ENCODE peak calls at places on chromosomes 16 and 17, in four cellular contexts. One of them, this sample, is unnamed.

GRCh38 chr17:40284085-40284713 is 3.5 kb upstream of the CDC6 start:
- DNase-seq in HCT116: peak
- DNase-seq in SK-N-SH: no peak
- DNase-seq in H1: no peak
- DNase-seq in this sample: no peak

GRCh38 chr16:27378871-27379580 is 22.9 kb upstream of the IL21R start:
- DNase-seq in H1: no peak
- DNase-seq in SK-N-SH: no peak
- DNase-seq in HCT116: no peak
- DNase-seq in this sample: no peak

GRCh38 chr16:64715624-64716023 is 406.2 kb downstream of the CDH11 start:
- DNase-seq in HCT116: no peak
- DNase-seq in SK-N-SH: no peak
- DNase-seq in H1: no peak
- DNase-seq in this sample: no peak

GRCh38 chr17:78746263-78746948 is 35.7 kb downstream of the CYTH1 start:
- DNase-seq in HCT116: no peak
- DNase-seq in SK-N-SH: no peak
- DNase-seq in H1: no peak
- DNase-seq in this sample: no peak

GRCh38 chr17:1491406-1492248 is 859 bp downstream of the MYO1C start:
- DNase-seq in SK-N-SH: peak
- DNase-seq in H1: peak
- DNase-seq in HCT116: no peak
- DNase-seq in this sample: peak

GRCh38 chr16:57829969-57830360 is 27.7 kb upstream of the KIFC3 start:
- DNase-seq in SK-N-SH: no peak
- DNase-seq in H1: no peak
- DNase-seq in HCT116: no peak
- DNase-seq in this sample: no peak

GRCh38 chr17:76451480-76451879 is 1.5 kb downstream of the UBE2O start:
- DNase-seq in SK-N-SH: no peak
- DNase-seq in H1: no peak
- DNase-seq in HCT116: no peak
- DNase-seq in this sample: no peak

GRCh38 chr16:31513126-31513525 is 4.9 kb upstream of the RUSF1 start:
- DNase-seq in H1: no peak
- DNase-seq in HCT116: no peak
- DNase-seq in SK-N-SH: no peak
- DNase-seq in this sample: no peak

GRCh38 chr17:36002631-36003030 is 1.3 kb upstream of the CCL15 start:
- DNase-seq in HCT116: no peak
- DNase-seq in SK-N-SH: no peak
- DNase-seq in H1: no peak
- DNase-seq in this sample: no peak

GRCh38 chr17:12545877-12546513 is 119.7 kb upstream of the MYOCD start:
- DNase-seq in H1: peak
- DNase-seq in HCT116: peak
- DNase-seq in SK-N-SH: peak
- DNase-seq in this sample: peak

GRCh38 chr17:44543213-44543904 is 13.9 kb upstream of the FZD2 start:
- DNase-seq in SK-N-SH: no peak
- DNase-seq in H1: peak
- DNase-seq in HCT116: no peak
- DNase-seq in this sample: peak

GRCh38 chr16:81292936-81293335 is 21.8 kb upstream of the GAN start:
- DNase-seq in HCT116: no peak
- DNase-seq in H1: no peak
- DNase-seq in SK-N-SH: no peak
- DNase-seq in this sample: no peak

GRCh38 chr16:65773319-65773874 is 593.1 kb upstream of the CDH5 start:
- DNase-seq in SK-N-SH: no peak
- DNase-seq in H1: peak
- DNase-seq in HCT116: no peak
- DNase-seq in this sample: peak

GRCh38 chr17:1638624-1639300 is 6.8 kb downstream of the SCARF1 start:
- DNase-seq in HCT116: no peak
- DNase-seq in H1: no peak
- DNase-seq in SK-N-SH: peak
- DNase-seq in this sample: no peak

GRCh38 chr17:38912221-38912813 is 13.1 kb upstream of the LASP1NB start:
- DNase-seq in H1: no peak
- DNase-seq in HCT116: no peak
- DNase-seq in SK-N-SH: peak
- DNase-seq in this sample: no peak

GRCh38 chr17:39527220-39527813 is 66.0 kb downstream of the CDK12 start:
- DNase-seq in H1: no peak
- DNase-seq in SK-N-SH: no peak
- DNase-seq in HCT116: peak
- DNase-seq in this sample: peak

GRCh38 chr16:85761866-85762265 is 11.0 kb upstream of the C16orf74 start:
- DNase-seq in SK-N-SH: no peak
- DNase-seq in H1: no peak
- DNase-seq in HCT116: no peak
- DNase-seq in this sample: no peak

GRCh38 chr16:51084074-51084928 is 66.8 kb downstream of the SALL1 start:
- DNase-seq in HCT116: no peak
- DNase-seq in H1: no peak
- DNase-seq in SK-N-SH: no peak
- DNase-seq in this sample: no peak
- TF ChIP-seq JUND in HCT116: no peak
- TF ChIP-seq JUND in H1: no peak
- TF ChIP-seq JUND in SK-N-SH: no peak
- TF ChIP-seq JUND in this sample: no peak

GRCh38 chr16:49532243-49532870 is 158.8 kb downstream of the C16orf78 start:
- DNase-seq in HCT116: no peak
- DNase-seq in SK-N-SH: no peak
- DNase-seq in H1: no peak
- DNase-seq in this sample: no peak
- TF ChIP-seq JUND in HCT116: no peak
- TF ChIP-seq JUND in SK-N-SH: no peak
- TF ChIP-seq JUND in H1: no peak
- TF ChIP-seq JUND in this sample: no peak

GRCh38 chr17:56653877-56654276 is 60.4 kb downstream of the NOG start:
- DNase-seq in SK-N-SH: peak
- DNase-seq in HCT116: peak
- DNase-seq in H1: no peak
- DNase-seq in this sample: peak
- TF ChIP-seq JUND in SK-N-SH: no peak
- TF ChIP-seq JUND in HCT116: no peak
- TF ChIP-seq JUND in H1: no peak
- TF ChIP-seq JUND in this sample: no peak

GRCh38 chr17:28554565-28554964 is 2.1 kb upstream of the UNC119 start:
- DNase-seq in SK-N-SH: no peak
- DNase-seq in H1: no peak
- DNase-seq in HCT116: no peak
- DNase-seq in this sample: no peak

GRCh38 chr17:28552201-28552999 is at the start of gene UNC119:
- DNase-seq in HCT116: no peak
- DNase-seq in H1: peak
- DNase-seq in SK-N-SH: peak
- DNase-seq in this sample: peak

GRCh38 chr17:28551421-28552186 is 820 bp downstream of the UNC119 start:
- DNase-seq in SK-N-SH: no peak
- DNase-seq in HCT116: no peak
- DNase-seq in H1: no peak
- DNase-seq in this sample: no peak

GRCh38 chr17:28555022-28555421 is 2.6 kb upstream of the UNC119 start:
- DNase-seq in H1: no peak
- DNase-seq in SK-N-SH: no peak
- DNase-seq in HCT116: no peak
- DNase-seq in this sample: no peak

GRCh38 chr17:28553000-28553505 is 629 bp upstream of the UNC119 start:
- DNase-seq in HCT116: no peak
- DNase-seq in H1: no peak
- DNase-seq in SK-N-SH: no peak
- DNase-seq in this sample: no peak
- TF ChIP-seq JUND in HCT116: no peak
- TF ChIP-seq JUND in H1: no peak
- TF ChIP-seq JUND in SK-N-SH: no peak
- TF ChIP-seq JUND in this sample: no peak

DNA sequence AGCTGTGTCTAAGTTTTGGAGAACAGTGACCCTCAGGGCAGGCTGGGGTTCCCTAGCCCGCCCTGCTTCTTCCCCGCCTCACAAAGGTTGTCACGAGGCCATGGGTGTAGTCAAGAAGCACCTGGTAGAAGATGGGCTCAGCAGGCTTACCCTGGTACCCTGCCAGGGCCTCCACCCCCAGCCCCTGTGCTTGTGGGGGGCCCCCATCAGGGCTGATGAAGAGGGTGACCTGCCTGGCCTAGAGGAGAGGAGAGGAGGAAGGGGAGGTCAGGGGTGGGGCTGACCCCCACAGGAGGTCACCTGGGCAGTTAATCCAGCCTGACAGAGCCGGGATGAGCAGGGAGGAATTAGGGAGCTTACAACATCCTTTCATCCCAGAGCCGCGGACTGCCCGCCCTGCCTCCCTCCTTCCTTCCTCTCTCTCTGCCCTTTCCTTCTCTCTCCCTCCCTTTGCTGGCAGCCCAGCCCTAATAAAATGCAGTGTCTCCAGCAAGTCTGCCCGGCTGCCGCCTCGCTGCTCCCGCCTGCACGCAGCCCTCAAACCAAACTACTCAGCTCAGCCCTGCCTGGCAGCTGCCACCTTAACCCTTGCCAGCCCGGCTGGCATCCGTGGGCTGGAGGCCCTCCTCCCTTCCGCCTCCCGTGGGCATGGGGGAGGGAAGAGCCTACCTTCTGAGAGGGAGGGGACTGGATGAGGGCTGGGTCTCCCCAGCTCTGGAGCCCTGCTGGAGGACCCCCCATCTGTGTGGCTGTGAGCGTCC is 7.2 kb downstream of the DLX3 start:
- DNase-seq in HCT116: no peak
- DNase-seq in H1: peak
- DNase-seq in SK-N-SH: peak
- DNase-seq in this sample: peak
- TF ChIP-seq JUND in HCT116: no peak
- TF ChIP-seq JUND in H1: no peak
- TF ChIP-seq JUND in SK-N-SH: no peak
- TF ChIP-seq JUND in this sample: no peak

DNA sequence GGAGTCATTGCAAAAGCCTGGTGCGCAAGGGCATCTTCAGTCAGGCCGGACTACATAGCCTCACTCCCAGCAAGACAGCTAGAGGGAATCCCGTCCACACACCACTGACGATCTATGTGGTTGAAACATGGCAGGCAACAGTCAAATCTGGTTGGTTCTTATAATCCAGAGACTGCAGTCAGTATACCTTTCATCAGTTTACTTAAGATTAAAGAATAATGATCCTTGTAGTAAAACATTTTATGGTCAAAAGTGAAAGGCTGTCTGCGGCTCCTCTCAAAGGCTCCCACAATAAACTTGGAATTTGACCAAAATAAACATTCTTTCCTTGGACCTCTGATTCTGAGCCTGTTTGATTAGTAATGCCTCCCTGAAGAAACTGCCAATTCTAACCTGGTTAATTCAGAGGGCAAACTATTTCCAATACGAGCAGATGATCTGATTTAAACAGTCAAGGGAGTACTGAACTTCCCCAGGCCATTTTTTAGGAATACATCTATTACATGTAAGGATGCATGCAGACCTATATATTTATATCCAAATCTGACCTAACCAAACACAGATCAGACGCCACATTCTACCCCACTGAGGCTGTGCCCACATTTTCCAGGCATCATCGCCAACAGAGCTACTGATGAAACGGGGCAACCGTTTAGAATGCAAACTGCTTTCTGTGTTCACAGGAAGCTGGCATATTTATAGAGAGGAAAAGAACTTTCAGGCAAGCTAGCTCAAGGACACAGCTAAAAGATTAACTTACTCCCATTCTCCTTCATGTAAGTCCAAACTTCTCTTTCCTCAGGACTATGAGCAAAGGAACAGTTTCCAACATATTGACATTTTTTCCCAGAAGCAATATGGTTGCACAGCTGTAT is 15.3 kb upstream of the TXNDC11 start:
- DNase-seq in H1: peak
- DNase-seq in SK-N-SH: no peak
- DNase-seq in HCT116: no peak
- DNase-seq in this sample: peak
- TF ChIP-seq JUND in H1: no peak
- TF ChIP-seq JUND in SK-N-SH: no peak
- TF ChIP-seq JUND in HCT116: no peak
- TF ChIP-seq JUND in this sample: no peak

GRCh38 chr17:27343294-27343693 is 49.4 kb downstream of the WSB1 start:
- DNase-seq in H1: no peak
- DNase-seq in HCT116: no peak
- DNase-seq in SK-N-SH: no peak
- DNase-seq in this sample: no peak

GRCh38 chr17:27346228-27346899 is 52.5 kb downstream of the WSB1 start:
- DNase-seq in H1: no peak
- DNase-seq in HCT116: no peak
- DNase-seq in SK-N-SH: no peak
- DNase-seq in this sample: no peak

GRCh38 chr17:27345141-27345904 is 51.4 kb downstream of the WSB1 start:
- DNase-seq in SK-N-SH: no peak
- DNase-seq in H1: peak
- DNase-seq in HCT116: no peak
- DNase-seq in this sample: no peak

GRCh38 chr17:27342059-27342458 is 48.1 kb downstream of the WSB1 start:
- DNase-seq in H1: no peak
- DNase-seq in SK-N-SH: no peak
- DNase-seq in HCT116: no peak
- DNase-seq in this sample: no peak

DNA sequence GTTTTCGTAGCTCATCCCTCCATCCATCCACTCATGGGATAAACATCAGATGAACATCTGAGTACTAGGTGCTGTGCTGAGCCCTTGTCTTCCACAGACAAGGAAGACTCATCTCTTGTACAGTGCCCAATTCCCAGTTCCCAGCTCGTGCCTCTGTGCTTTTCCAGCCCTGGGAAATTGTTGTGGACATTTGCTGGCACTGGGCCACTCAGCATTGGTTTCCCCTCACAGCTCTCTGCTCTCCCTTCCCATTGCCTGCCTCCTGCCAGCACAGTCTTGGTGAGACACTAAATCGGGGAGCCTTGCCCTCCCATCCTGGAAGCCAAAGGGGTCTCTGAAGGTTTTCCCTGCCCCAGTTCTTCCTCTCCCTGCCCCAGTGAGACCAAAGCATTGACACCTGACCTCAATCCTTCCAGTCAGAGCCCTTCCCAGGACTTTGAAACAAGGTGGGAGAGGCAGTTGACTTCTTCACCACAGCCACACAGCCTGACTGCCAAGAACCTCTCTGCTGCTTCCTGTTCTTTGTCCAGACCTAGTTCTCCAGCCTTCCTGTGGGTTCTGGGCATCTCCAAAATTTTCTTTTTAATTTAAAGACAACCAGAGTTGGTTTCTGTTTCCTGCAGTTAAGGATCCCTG is 50.2 kb downstream of the WSB1 start:
- DNase-seq in HCT116: no peak
- DNase-seq in H1: no peak
- DNase-seq in SK-N-SH: no peak
- DNase-seq in this sample: no peak
- TF ChIP-seq JUND in HCT116: no peak
- TF ChIP-seq JUND in H1: no peak
- TF ChIP-seq JUND in SK-N-SH: no peak
- TF ChIP-seq JUND in this sample: no peak

This sample was measured in T47D.